ENCODE peak calls at places on chromosomes 7 and 10, in ten cellular contexts. U is thoracic aorta; C is mammary epithelial cell; E is PC-9; H is heart left ventricle; Z is CD8-positive, alpha-beta memory T cell; N is testis; T is left ventricle myocardium inferior; F is thyroid gland; I is upper lobe of left lung. V is an unnamed sample. For H3K4me1, the result is how much of the 10 kb centered on the place peaks cover.

GRCh38 chr7:44891791-44892190 is 6.5 kb upstream of the PURB start:
- DNase-seq in U (no peak), C (no peak), E (no peak), H (no peak), Z (no peak), N (no peak), T (no peak), F (no peak), I (no peak), V (no peak)

GRCh38 chr7:17405786-17406185 is 107.3 kb downstream of the AHR start:
- DNase-seq in U (no peak), C (peak), E (peak), H (no peak), Z (no peak), N (no peak), T (no peak), F (no peak), I (no peak), V (no peak)

GRCh38 chr10:51227897-51228713 is 153.8 kb downstream of the PRKG1 start:
- DNase-seq in U (no peak), C (no peak), E (no peak), H (no peak), Z (no peak), N (no peak), T (no peak), F (no peak), I (no peak), V (no peak)

GRCh38 chr10:27745719-27746363 is at the start of gene MKX:
- DNase-seq in U (no peak), C (peak), E (no peak), H (peak), Z (no peak), N (peak), T (peak), F (peak), I (peak), V (peak)

GRCh38 chr7:3095046-3095445 is 51.4 kb upstream of the CARD11 start:
- DNase-seq in U (no peak), C (no peak), E (no peak), H (no peak), Z (peak), N (peak), T (no peak), F (peak), I (no peak), V (no peak)

GRCh38 chr7:28748934-28749584 is 209.1 kb downstream of the TRIL start:
- DNase-seq in U (peak), C (peak), E (peak), H (no peak), Z (no peak), N (no peak), T (no peak), F (no peak), I (no peak), V (peak)

GRCh38 chr7:90958669-90959068 is 305.6 kb upstream of the FZD1 start:
- DNase-seq in U (no peak), C (no peak), E (no peak), H (no peak), Z (no peak), N (no peak), T (no peak), F (peak), I (no peak), V (no peak)

GRCh38 chr10:44378626-44379025 is 6.3 kb downstream of the CXCL12 start:
- DNase-seq in U (no peak), C (no peak), E (no peak), H (no peak), Z (no peak), N (no peak), T (no peak), F (peak), I (no peak), V (no peak)

GRCh38 chr10:122062831-122063674 is 74.1 kb downstream of the TACC2 start:
- DNase-seq in U (peak), C (peak), E (peak), H (peak), Z (no peak), N (peak), T (peak), F (peak), I (peak), V (peak)

GRCh38 chr10:131021967-131022366 is 289.6 kb downstream of the TCERG1L start:
- DNase-seq in U (no peak), C (no peak), E (no peak), H (no peak), Z (no peak), N (no peak), T (no peak), F (no peak), I (no peak), V (no peak)

DNA sequence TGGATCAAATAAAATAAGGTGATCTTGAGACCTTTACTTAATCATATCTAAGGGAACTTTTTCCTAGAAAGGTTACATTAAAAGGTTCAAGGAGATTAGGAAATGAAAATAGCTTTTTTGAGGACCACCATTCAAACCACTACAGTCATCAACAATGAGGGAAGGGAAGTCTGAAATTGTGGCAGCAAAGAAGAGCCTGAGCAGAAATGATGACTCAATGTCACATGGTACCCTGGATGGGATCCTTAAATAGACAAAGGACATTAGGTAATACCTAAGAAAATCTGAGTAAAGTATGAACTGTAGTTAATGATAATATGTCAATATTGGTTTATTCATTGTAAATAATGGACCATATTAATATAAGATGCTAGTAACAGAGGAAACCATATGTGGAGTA is 236.0 kb downstream of the SEMA3D start:
- DNase-seq in U (no peak), C (no peak), E (no peak), H (no peak), Z (no peak), N (no peak), T (no peak), F (no peak), I (no peak), V (no peak)
- H3K4me3 ChIP-seq in U (no peak), C (no peak), E (no peak), H (no peak), Z (no peak), N (no peak), T (no peak), F (no peak), I (no peak), V (no peak)

DNA sequence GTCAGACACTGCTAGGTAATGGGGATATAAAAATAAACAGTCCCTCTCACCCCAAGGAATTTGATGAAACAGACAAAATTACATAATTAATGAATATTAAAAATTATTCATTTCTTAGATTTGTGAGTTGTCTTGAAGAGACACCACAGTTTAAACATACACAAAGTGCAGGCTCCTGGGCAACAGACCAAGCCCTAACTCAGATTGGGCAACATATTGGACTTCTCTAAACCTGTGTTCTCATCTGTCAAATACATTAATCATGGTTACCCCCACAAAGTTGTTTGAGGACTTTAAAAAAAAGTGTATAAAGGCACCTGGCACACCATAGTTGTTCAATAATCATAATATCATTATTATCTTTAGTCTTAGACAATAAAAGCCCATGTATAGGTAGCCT is 62.5 kb upstream of the CAPZA2 start:
- DNase-seq in U (no peak), C (no peak), E (no peak), H (no peak), Z (no peak), N (no peak), T (no peak), F (no peak), I (no peak), V (no peak)
- H3K4me1 ChIP-seq in U (under half), C (under half), E (under half), H (under half), Z (under half), N (under half), T (under half), F (under half), I (under half), V (under half)

DNA sequence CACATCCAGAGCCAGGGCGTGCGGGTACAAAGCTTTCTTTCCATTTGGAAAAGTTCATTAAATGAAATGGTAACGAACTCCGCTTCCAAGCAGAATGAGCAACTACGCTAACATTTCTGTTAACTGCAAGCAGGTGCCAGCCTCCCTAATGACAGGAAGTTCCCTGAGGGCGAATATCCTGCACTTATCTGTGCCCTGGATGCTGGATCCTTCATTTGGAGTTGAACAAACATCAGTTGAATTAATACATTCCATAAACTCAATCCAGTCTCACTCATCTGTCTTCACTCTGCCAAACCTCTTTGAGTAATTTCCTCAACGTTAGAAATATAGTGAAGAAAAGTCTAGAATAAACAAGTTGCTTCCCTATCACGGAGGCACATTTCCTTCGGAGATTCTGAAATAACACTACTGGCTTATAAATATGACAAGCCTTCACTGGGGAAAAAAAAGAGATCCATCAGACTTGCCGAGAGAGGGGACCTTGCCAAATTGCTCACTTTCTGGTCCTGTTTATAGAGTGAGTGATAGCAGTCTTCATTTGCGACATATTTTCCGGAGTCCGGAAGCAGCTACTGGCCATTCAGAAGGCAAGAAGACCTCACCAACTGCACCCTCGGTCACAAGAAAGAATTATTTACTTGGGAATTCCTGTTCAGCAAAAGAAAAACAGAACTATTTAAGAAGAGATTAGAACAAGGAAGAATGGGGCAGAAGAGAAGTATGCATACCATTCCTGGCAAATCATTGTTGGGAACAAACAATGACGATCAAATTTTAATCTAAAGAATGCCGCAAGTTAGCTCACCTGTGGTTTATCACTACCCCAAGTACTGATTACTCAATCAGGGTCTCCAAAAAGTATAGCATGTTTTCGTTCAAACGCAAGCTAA is 196.4 kb downstream of the FAM107B start:
- DNase-seq in U (no peak), C (no peak), E (peak), H (no peak), Z (no peak), N (no peak), T (no peak), F (no peak), I (no peak), V (no peak)
- H3K4me3 ChIP-seq in U (peak), C (no peak), E (peak), H (peak), Z (no peak), N (no peak), T (peak), F (no peak), I (no peak), V (peak)

GRCh38 chr10:17062493-17063487 is 66.8 kb downstream of the CUBN start:
- DNase-seq in U (peak), C (peak), E (peak), H (peak), Z (no peak), N (peak), T (no peak), F (no peak), I (no peak), V (peak)

GRCh38 chr10:17062009-17062408 is 67.6 kb downstream of the CUBN start:
- DNase-seq in U (no peak), C (peak), E (no peak), H (no peak), Z (no peak), N (no peak), T (no peak), F (no peak), I (no peak), V (no peak)

GRCh38 chr10:17060289-17060688 is 69.3 kb downstream of the CUBN start:
- DNase-seq in U (no peak), C (no peak), E (no peak), H (no peak), Z (no peak), N (no peak), T (no peak), F (no peak), I (no peak), V (no peak)

GRCh38 chr10:17059197-17059688 is 70.4 kb downstream of the CUBN start:
- DNase-seq in U (no peak), C (peak), E (no peak), H (no peak), Z (no peak), N (no peak), T (no peak), F (no peak), I (no peak), V (no peak)

DNA sequence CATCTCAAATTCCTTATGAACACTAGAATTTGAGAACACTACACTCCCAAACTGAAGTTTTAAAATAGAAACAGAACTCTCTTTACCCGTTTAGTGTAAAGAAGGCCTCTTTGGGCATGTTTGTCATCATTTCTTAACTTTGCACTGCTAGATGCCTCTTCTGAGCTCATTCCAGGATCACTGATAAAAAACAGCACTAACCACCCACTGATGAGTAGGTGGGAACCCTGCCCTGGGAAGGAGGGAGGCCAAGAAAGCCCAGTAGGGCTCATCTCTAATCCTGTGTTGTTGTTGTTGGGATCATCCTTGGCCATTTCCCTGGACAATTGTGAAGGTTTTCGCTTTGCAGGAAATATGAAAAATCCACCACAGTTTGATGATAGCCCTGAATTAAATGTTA is 68.2 kb downstream of the CUBN start:
- DNase-seq in U (no peak), C (no peak), E (no peak), H (no peak), Z (no peak), N (no peak), T (no peak), F (no peak), I (no peak), V (no peak)
- H3K4me1 ChIP-seq in U (under half), C (under half), E (under half), H (under half), Z (under half), N (under half), T (under half), F (under half), I (under half), V (under half)

DNA sequence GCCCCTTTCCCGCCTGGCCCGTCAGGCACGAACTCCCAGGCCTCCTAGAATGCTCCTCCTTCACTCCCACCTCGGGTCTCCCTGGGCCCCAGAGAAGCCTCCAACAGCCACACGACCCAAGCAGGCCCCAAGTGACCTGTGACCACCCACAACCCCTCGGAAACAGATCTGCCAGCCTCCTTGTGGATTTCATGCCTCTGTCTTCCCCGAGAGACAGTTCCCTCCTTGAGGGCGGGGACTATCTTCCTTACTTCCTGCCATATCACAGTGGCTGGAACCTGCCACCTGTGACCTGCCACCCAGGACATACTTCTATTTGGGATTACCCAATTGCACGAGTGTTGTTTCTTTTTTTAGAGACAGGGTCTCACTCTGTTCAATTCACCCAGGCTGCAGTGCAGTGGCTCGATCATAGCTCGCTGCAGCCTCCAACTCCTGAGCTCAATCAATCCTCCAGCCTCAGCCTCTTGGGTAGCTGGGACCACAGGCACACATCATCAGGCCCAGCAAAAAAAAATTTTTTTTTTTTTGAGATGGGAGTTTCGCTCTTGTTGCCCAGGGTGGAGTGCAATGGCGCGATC is 25.9 kb downstream of the TNRC18 start:
- DNase-seq in U (no peak), C (peak), E (no peak), H (no peak), Z (no peak), N (no peak), T (no peak), F (no peak), I (no peak), V (no peak)
- H3K4me3 ChIP-seq in U (peak), C (no peak), E (peak), H (peak), Z (no peak), N (no peak), T (no peak), F (no peak), I (no peak), V (no peak)

V was measured in right cardiac atrium.